ENCODE peak calls at places on chromosomes 12 and 14, in eight cellular contexts. One of them, this sample, is unnamed.

GRCh38 chr12:31749024-31749704 is 20.3 kb upstream of the AMN1 start:
- DNase-seq in activated CD4-positive, alpha-beta T cell treated with anti-CD3 and anti-CD28 coated beads, Interleukin-2, amount 50 U/mL, for 1 hour: peak
- DNase-seq in HepG2: peak
- DNase-seq in CD8-positive, alpha-beta memory T cell: no peak
- DNase-seq in amniotic stem cell: peak
- DNase-seq in AG09319: peak
- DNase-seq in iris pigment epithelial cell: peak
- DNase-seq in renal cortical epithelial cell: peak
- DNase-seq in this sample: peak

GRCh38 chr12:122836027-122836921 is 1.0 kb downstream of the HIP1R start:
- DNase-seq in iris pigment epithelial cell: peak
- DNase-seq in amniotic stem cell: no peak
- DNase-seq in CD8-positive, alpha-beta memory T cell: peak
- DNase-seq in AG09319: no peak
- DNase-seq in HepG2: peak
- DNase-seq in activated CD4-positive, alpha-beta T cell treated with anti-CD3 and anti-CD28 coated beads, Interleukin-2, amount 50 U/mL, for 1 hour: peak
- DNase-seq in renal cortical epithelial cell: peak
- DNase-seq in this sample: no peak

GRCh38 chr14:95935228-95935822 is 58.7 kb downstream of the TUNAR start:
- DNase-seq in renal cortical epithelial cell: peak
- DNase-seq in amniotic stem cell: peak
- DNase-seq in CD8-positive, alpha-beta memory T cell: no peak
- DNase-seq in AG09319: no peak
- DNase-seq in iris pigment epithelial cell: peak
- DNase-seq in activated CD4-positive, alpha-beta T cell treated with anti-CD3 and anti-CD28 coated beads, Interleukin-2, amount 50 U/mL, for 1 hour: no peak
- DNase-seq in HepG2: peak
- DNase-seq in this sample: no peak

GRCh38 chr14:53048631-53049030 is 97.8 kb upstream of the FERMT2 start:
- DNase-seq in activated CD4-positive, alpha-beta T cell treated with anti-CD3 and anti-CD28 coated beads, Interleukin-2, amount 50 U/mL, for 1 hour: no peak
- DNase-seq in amniotic stem cell: no peak
- DNase-seq in renal cortical epithelial cell: no peak
- DNase-seq in CD8-positive, alpha-beta memory T cell: no peak
- DNase-seq in AG09319: no peak
- DNase-seq in HepG2: no peak
- DNase-seq in iris pigment epithelial cell: no peak
- DNase-seq in this sample: no peak

GRCh38 chr12:113239811-113240331 is 18.6 kb downstream of the TPCN1 start:
- DNase-seq in HepG2: no peak
- DNase-seq in CD8-positive, alpha-beta memory T cell: no peak
- DNase-seq in iris pigment epithelial cell: no peak
- DNase-seq in amniotic stem cell: no peak
- DNase-seq in activated CD4-positive, alpha-beta T cell treated with anti-CD3 and anti-CD28 coated beads, Interleukin-2, amount 50 U/mL, for 1 hour: no peak
- DNase-seq in renal cortical epithelial cell: peak
- DNase-seq in AG09319: no peak
- DNase-seq in this sample: no peak

GRCh38 chr14:85187521-85187920 is 342.4 kb upstream of the FLRT2 start:
- DNase-seq in HepG2: no peak
- DNase-seq in AG09319: no peak
- DNase-seq in renal cortical epithelial cell: no peak
- DNase-seq in amniotic stem cell: no peak
- DNase-seq in CD8-positive, alpha-beta memory T cell: no peak
- DNase-seq in iris pigment epithelial cell: peak
- DNase-seq in activated CD4-positive, alpha-beta T cell treated with anti-CD3 and anti-CD28 coated beads, Interleukin-2, amount 50 U/mL, for 1 hour: no peak
- DNase-seq in this sample: no peak

GRCh38 chr14:105021656-105022275 is 883 bp upstream of the CDCA4 start:
- DNase-seq in AG09319: no peak
- DNase-seq in HepG2: peak
- DNase-seq in iris pigment epithelial cell: peak
- DNase-seq in activated CD4-positive, alpha-beta T cell treated with anti-CD3 and anti-CD28 coated beads, Interleukin-2, amount 50 U/mL, for 1 hour: no peak
- DNase-seq in CD8-positive, alpha-beta memory T cell: no peak
- DNase-seq in renal cortical epithelial cell: peak
- DNase-seq in amniotic stem cell: no peak
- DNase-seq in this sample: no peak

GRCh38 chr12:119940881-119941280 is 48.2 kb upstream of the BICDL1 start:
- DNase-seq in amniotic stem cell: no peak
- DNase-seq in AG09319: no peak
- DNase-seq in iris pigment epithelial cell: peak
- DNase-seq in CD8-positive, alpha-beta memory T cell: no peak
- DNase-seq in HepG2: peak
- DNase-seq in activated CD4-positive, alpha-beta T cell treated with anti-CD3 and anti-CD28 coated beads, Interleukin-2, amount 50 U/mL, for 1 hour: no peak
- DNase-seq in renal cortical epithelial cell: peak
- DNase-seq in this sample: no peak

GRCh38 chr12:85179680-85180300 is 100.2 kb upstream of the ALX1 start:
- DNase-seq in CD8-positive, alpha-beta memory T cell: no peak
- DNase-seq in activated CD4-positive, alpha-beta T cell treated with anti-CD3 and anti-CD28 coated beads, Interleukin-2, amount 50 U/mL, for 1 hour: no peak
- DNase-seq in iris pigment epithelial cell: peak
- DNase-seq in HepG2: no peak
- DNase-seq in renal cortical epithelial cell: peak
- DNase-seq in AG09319: no peak
- DNase-seq in amniotic stem cell: peak
- DNase-seq in this sample: no peak

GRCh38 chr12:6938353-6939186 is 5.0 kb upstream of the RNU7-1 start:
- DNase-seq in iris pigment epithelial cell: no peak
- DNase-seq in HepG2: no peak
- DNase-seq in CD8-positive, alpha-beta memory T cell: no peak
- DNase-seq in amniotic stem cell: no peak
- DNase-seq in AG09319: no peak
- DNase-seq in activated CD4-positive, alpha-beta T cell treated with anti-CD3 and anti-CD28 coated beads, Interleukin-2, amount 50 U/mL, for 1 hour: no peak
- DNase-seq in renal cortical epithelial cell: no peak
- DNase-seq in this sample: no peak